ENCODE peak calls at places on chromosomes 16 and 17, in five cellular contexts. I is breast epithelium; O is AG10803; X is HuH-7.5; L is activated CD8-positive, alpha-beta memory T cell treated with anti-CD3 and anti-CD28 coated beads, Interleukin-2, amount 50 U/mL, for 4 hours. Q is an unnamed sample.

GRCh38 chr16:12674096-12674495 is 129.6 kb downstream of the CPPED1 start:
- DNase-seq in I (no peak), O (peak), X (no peak), L (no peak), Q (no peak)

GRCh38 chr17:73293031-73293430 is 18.8 kb downstream of the CDC42EP4 start:
- DNase-seq in I (no peak), O (no peak), X (no peak), L (no peak), Q (no peak)

GRCh38 chr16:68284847-68285246 is 20.5 kb downstream of the SLC7A6 start:
- DNase-seq in I (no peak), O (no peak), X (no peak), L (no peak), Q (no peak)

GRCh38 chr17:75514299-75515228 is 773 bp downstream of the CASKIN2 start:
- DNase-seq in I (peak), O (peak), X (no peak), L (peak), Q (no peak)

GRCh38 chr16:62738631-62739030 is 702.4 kb upstream of the CDH8 start:
- DNase-seq in I (no peak), O (no peak), X (no peak), L (no peak), Q (no peak)

GRCh38 chr17:82457071-82457789 is 1.3 kb upstream of the NARF start:
- DNase-seq in I (no peak), O (no peak), X (no peak), L (no peak), Q (no peak)

GRCh38 chr17:42780816-42781638 is 617 bp downstream of the WNK4 start:
- DNase-seq in I (no peak), O (no peak), X (no peak), L (no peak), Q (no peak)

GRCh38 chr16:75527825-75528299 is 8.0 kb downstream of the CHST5 start:
- DNase-seq in I (no peak), O (no peak), X (no peak), L (no peak), Q (no peak)

GRCh38 chr17:32546031-32546444 is 59.2 kb downstream of the CDK5R1 start:
- DNase-seq in I (no peak), O (peak), X (no peak), L (no peak), Q (no peak)

GRCh38 chr16:85228970-85229430 is 116.7 kb upstream of the CIBAR2 start:
- DNase-seq in I (no peak), O (no peak), X (no peak), L (no peak), Q (no peak)

GRCh38 chr17:1034652-1035210 is 37.8 kb downstream of the TIMM22 start:
- DNase-seq in I (no peak), O (no peak), X (no peak), L (no peak), Q (no peak)

GRCh38 chr17:81814748-81815645 is 11.0 kb downstream of the GCGR start:
- DNase-seq in I (no peak), O (no peak), X (peak), L (no peak), Q (no peak)

GRCh38 chr16:14628806-14629611 is 1.1 kb downstream of the PARN start:
- DNase-seq in I (no peak), O (no peak), X (peak), L (no peak), Q (no peak)

GRCh38 chr16:58678269-58678668 is 6.3 kb downstream of the SLC38A7 start:
- DNase-seq in I (no peak), O (no peak), X (no peak), L (no peak), Q (no peak)

GRCh38 chr16:31331141-31331764 is 23.7 kb upstream of the ITGAX start:
- DNase-seq in I (no peak), O (no peak), X (no peak), L (peak), Q (no peak)

GRCh38 chr16:9035986-9036385 is 55.5 kb upstream of the HAPSTR1 start:
- DNase-seq in I (no peak), O (no peak), X (no peak), L (no peak), Q (no peak)

GRCh38 chr17:64786337-64786736 is 124.2 kb upstream of the SMURF2 start:
- DNase-seq in I (no peak), O (no peak), X (no peak), L (no peak), Q (no peak)

GRCh38 chr17:47883589-47884426 is 12.2 kb upstream of the SP2 start:
- DNase-seq in I (peak), O (no peak), X (no peak), L (no peak), Q (no peak)

GRCh38 chr17:79892457-79893236 is 53.4 kb upstream of the CBX4 start:
- DNase-seq in I (peak), O (no peak), X (no peak), L (no peak), Q (no peak)

GRCh38 chr17:9115446-9116265 is 94.3 kb downstream of the NTN1 start:
- DNase-seq in I (no peak), O (peak), X (peak), L (peak), Q (peak)

GRCh38 chr16:2854700-2855309 is 3.2 kb downstream of the PRSS22 start:
- DNase-seq in I (no peak), O (no peak), X (no peak), L (no peak), Q (no peak)

GRCh38 chr17:75827291-75828050 is 16.7 kb downstream of the UNC13D start:
- DNase-seq in I (peak), O (peak), X (peak), L (peak), Q (peak)

GRCh38 chr16:85984947-85985451 is 86.0 kb downstream of the IRF8 start:
- DNase-seq in I (no peak), O (no peak), X (no peak), L (no peak), Q (no peak)

GRCh38 chr17:80384078-80384960 is 30.6 kb upstream of the ENDOV start:
- DNase-seq in I (no peak), O (no peak), X (no peak), L (no peak), Q (no peak)

GRCh38 chr17:144936-145670 is 7.7 kb downstream of the SCGB1C2 start:
- DNase-seq in I (peak), O (no peak), X (no peak), L (peak), Q (no peak)

GRCh38 chr17:58327363-58328194 is 1.0 kb downstream of the TSPOAP1 start:
- DNase-seq in I (no peak), O (no peak), X (no peak), L (peak), Q (no peak)

GRCh38 chr17:43482103-43483012 is 1.4 kb upstream of the DHX8 start:
- DNase-seq in I (no peak), O (no peak), X (no peak), L (no peak), Q (no peak)

GRCh38 chr16:13077816-13078215 is 176.4 kb downstream of the SHISA9 start:
- DNase-seq in I (no peak), O (no peak), X (no peak), L (no peak), Q (no peak)

GRCh38 chr17:65588194-65588808 is 26.9 kb upstream of the AXIN2 start:
- DNase-seq in I (no peak), O (no peak), X (peak), L (no peak), Q (peak)

GRCh38 chr17:6455321-6455705 is 11.1 kb downstream of the PIMREG start:
- DNase-seq in I (no peak), O (no peak), X (no peak), L (peak), Q (no peak)

GRCh38 chr17:77948690-77949114 is 9.8 kb upstream of the TNRC6C start:
- DNase-seq in I (no peak), O (peak), X (peak), L (no peak), Q (peak)

GRCh38 chr17:2937331-2938003 is 125.9 kb downstream of the OR1D5 start:
- DNase-seq in I (no peak), O (no peak), X (no peak), L (no peak), Q (no peak)

GRCh38 chr17:45172541-45173286 is 11.0 kb downstream of the HEXIM2 start:
- DNase-seq in I (peak), O (peak), X (no peak), L (peak), Q (peak)

GRCh38 chr17:29108806-29109476 is 66.0 kb downstream of the PIPOX start:
- DNase-seq in I (no peak), O (no peak), X (no peak), L (no peak), Q (no peak)

GRCh38 chr17:32142038-32142856 is at the start of gene RHOT1:
- DNase-seq in I (peak), O (peak), X (peak), L (peak), Q (peak)

GRCh38 chr17:30780343-30780742 is 44.1 kb downstream of the CRLF3 start:
- DNase-seq in I (no peak), O (no peak), X (no peak), L (no peak), Q (no peak)

Q was measured in A549.